ENCODE peak calls at places on chromosomes 12 and 14, in seven cellular contexts. H, Y, R, W, U, Q and A are unnamed samples.

GRCh38 chr12:59710004-59710628 is 114.3 kb downstream of the SLC16A7 start:
- DNase-seq in H (no peak), Y (no peak), R (no peak), W (no peak), U (no peak), Q (no peak), A (no peak)

GRCh38 chr14:73753043-73753886 is 39.1 kb upstream of the PNMA1 start:
- DNase-seq in H (peak), Y (no peak), R (peak), W (no peak), U (no peak), Q (peak), A (no peak)

GRCh38 chr12:22064968-22065367 is 18.9 kb downstream of the CMAS start:
- DNase-seq in H (no peak), Y (no peak), R (no peak), W (no peak), U (no peak), Q (no peak), A (no peak)

GRCh38 chr14:90543876-90544275 is 147.0 kb downstream of the CALM1 start:
- DNase-seq in H (no peak), Y (no peak), R (no peak), W (no peak), U (no peak), Q (no peak), A (no peak)

GRCh38 chr12:50110127-50110761 is 1.8 kb upstream of the COX14 start:
- DNase-seq in H (peak), Y (no peak), R (no peak), W (peak), U (peak), Q (no peak), A (no peak)

GRCh38 chr12:120290541-120291312 is 976 bp downstream of the RNU4-2 start:
- DNase-seq in H (no peak), Y (no peak), R (no peak), W (no peak), U (no peak), Q (no peak), A (no peak)

GRCh38 chr12:29783773-29784666 is at the start of gene TMTC1:
- DNase-seq in H (no peak), Y (no peak), R (peak), W (peak), U (peak), Q (peak), A (peak)

GRCh38 chr14:29529418-29529817 is 398.2 kb downstream of the PRKD1 start:
- DNase-seq in H (no peak), Y (no peak), R (no peak), W (no peak), U (no peak), Q (peak), A (peak)

GRCh38 chr14:88682495-88683114 is 110.1 kb downstream of the EML5 start:
- DNase-seq in H (no peak), Y (no peak), R (peak), W (no peak), U (no peak), Q (no peak), A (no peak)

GRCh38 chr12:16350682-16351081 is 3.2 kb downstream of the MGST1 start:
- DNase-seq in H (no peak), Y (peak), R (no peak), W (peak), U (peak), Q (peak), A (no peak)

GRCh38 chr12:59600174-59600573 is 4.3 kb downstream of the SLC16A7 start:
- DNase-seq in H (no peak), Y (no peak), R (no peak), W (no peak), U (no peak), Q (peak), A (no peak)

GRCh38 chr14:106228541-106229158 is 702.3 kb downstream of the TMEM121 start:
- DNase-seq in H (no peak), Y (no peak), R (no peak), W (no peak), U (no peak), Q (no peak), A (no peak)

GRCh38 chr12:125218952-125219351 is 153.7 kb downstream of the AACS start:
- DNase-seq in H (no peak), Y (no peak), R (no peak), W (no peak), U (no peak), Q (peak), A (no peak)

GRCh38 chr12:129911437-129912049 is 7.7 kb upstream of the TMEM132D start:
- DNase-seq in H (peak), Y (peak), R (peak), W (peak), U (no peak), Q (no peak), A (peak)

GRCh38 chr12:124680863-124681778 is 113.7 kb upstream of the NCOR2 start:
- DNase-seq in H (peak), Y (no peak), R (no peak), W (peak), U (no peak), Q (peak), A (no peak)

GRCh38 chr14:64656986-64657385 is 47.2 kb upstream of the PLEKHG3 start:
- DNase-seq in H (no peak), Y (no peak), R (no peak), W (no peak), U (no peak), Q (peak), A (no peak)

GRCh38 chr12:103855036-103855712 is 14.1 kb upstream of the NT5DC3 start:
- DNase-seq in H (no peak), Y (no peak), R (no peak), W (no peak), U (no peak), Q (peak), A (no peak)

GRCh38 chr12:106564678-106565329 is 18.0 kb upstream of the RFX4 start:
- DNase-seq in H (no peak), Y (no peak), R (no peak), W (no peak), U (no peak), Q (no peak), A (no peak)

GRCh38 chr12:88472248-88472647 is 108.0 kb downstream of the KITLG start:
- DNase-seq in H (no peak), Y (no peak), R (no peak), W (no peak), U (no peak), Q (peak), A (no peak)

GRCh38 chr14:59543873-59544272 is 32.7 kb downstream of the CCDC175 start:
- DNase-seq in H (no peak), Y (no peak), R (no peak), W (no peak), U (no peak), Q (no peak), A (no peak)

GRCh38 chr12:109696485-109697269 is 16.9 kb upstream of the FAM222A start:
- DNase-seq in H (no peak), Y (no peak), R (no peak), W (no peak), U (no peak), Q (peak), A (no peak)

GRCh38 chr12:108633534-108634224 is at the start of gene SELPLG:
- DNase-seq in H (peak), Y (no peak), R (no peak), W (peak), U (no peak), Q (no peak), A (no peak)

GRCh38 chr12:92088802-92089201 is 56.8 kb downstream of the BTG1 start:
- DNase-seq in H (no peak), Y (no peak), R (no peak), W (no peak), U (no peak), Q (no peak), A (no peak)

GRCh38 chr14:104753528-104754212 is 723 bp downstream of the SIVA1 start:
- DNase-seq in H (peak), Y (no peak), R (no peak), W (peak), U (no peak), Q (no peak), A (no peak)

GRCh38 chr12:23888396-23889068 is 60.9 kb downstream of the SOX5 start:
- DNase-seq in H (no peak), Y (no peak), R (no peak), W (no peak), U (no peak), Q (peak), A (no peak)

GRCh38 chr12:77062846-77063461 is 2.4 kb downstream of the E2F7 start:
- DNase-seq in H (peak), Y (no peak), R (no peak), W (no peak), U (no peak), Q (peak), A (no peak)

GRCh38 chr14:101065246-101065645 is 161.7 kb upstream of the RTL1 start:
- DNase-seq in H (no peak), Y (no peak), R (no peak), W (no peak), U (peak), Q (no peak), A (peak)

GRCh38 chr12:21337453-21337852 is 2.7 kb upstream of the SLCO1A2 start:
- DNase-seq in H (no peak), Y (no peak), R (no peak), W (no peak), U (no peak), Q (no peak), A (no peak)

GRCh38 chr12:18320036-18320617 is 58.8 kb downstream of the PIK3C2G start:
- DNase-seq in H (peak), Y (peak), R (peak), W (no peak), U (no peak), Q (peak), A (no peak)

GRCh38 chr12:115227137-115227615 is 543.2 kb upstream of the TBX3 start:
- DNase-seq in H (no peak), Y (peak), R (peak), W (peak), U (no peak), Q (peak), A (no peak)

GRCh38 chr14:64915025-64915424 is 770 bp downstream of the CHURC1 start:
- DNase-seq in H (no peak), Y (no peak), R (no peak), W (no peak), U (no peak), Q (no peak), A (no peak)

GRCh38 chr12:75750950-75751349 is 239.5 kb upstream of the KRR1 start:
- DNase-seq in H (no peak), Y (no peak), R (no peak), W (no peak), U (no peak), Q (peak), A (no peak)

GRCh38 chr12:108801736-108802665 is 55.4 kb downstream of the SSH1 start:
- DNase-seq in H (no peak), Y (peak), R (peak), W (no peak), U (no peak), Q (peak), A (peak)

GRCh38 chr12:46547421-46548340 is 175.1 kb upstream of the SLC38A2 start:
- DNase-seq in H (no peak), Y (no peak), R (no peak), W (no peak), U (no peak), Q (no peak), A (no peak)

GRCh38 chr12:12726543-12727093 is 9.4 kb downstream of the CDKN1B start:
- DNase-seq in H (peak), Y (no peak), R (no peak), W (no peak), U (no peak), Q (peak), A (no peak)

GRCh38 chr14:90060965-90061848 is 587 bp upstream of the KCNK13 start:
- DNase-seq in H (peak), Y (no peak), R (peak), W (peak), U (no peak), Q (no peak), A (peak)

GRCh38 chr14:78836777-78837176 is 666.6 kb downstream of the NRXN3 start:
- DNase-seq in H (peak), Y (peak), R (peak), W (no peak), U (no peak), Q (peak), A (peak)

GRCh38 chr14:103296007-103296406 is 38.0 kb upstream of the EIF5 start:
- DNase-seq in H (no peak), Y (peak), R (peak), W (no peak), U (no peak), Q (peak), A (no peak)

GRCh38 chr14:41062826-41063225 is 543.9 kb upstream of the LRFN5 start:
- DNase-seq in H (no peak), Y (peak), R (no peak), W (no peak), U (no peak), Q (no peak), A (no peak)

GRCh38 chr12:90235642-90236041 is 527.0 kb upstream of the ATP2B1 start:
- DNase-seq in H (no peak), Y (no peak), R (no peak), W (no peak), U (no peak), Q (peak), A (no peak)

DNA sequence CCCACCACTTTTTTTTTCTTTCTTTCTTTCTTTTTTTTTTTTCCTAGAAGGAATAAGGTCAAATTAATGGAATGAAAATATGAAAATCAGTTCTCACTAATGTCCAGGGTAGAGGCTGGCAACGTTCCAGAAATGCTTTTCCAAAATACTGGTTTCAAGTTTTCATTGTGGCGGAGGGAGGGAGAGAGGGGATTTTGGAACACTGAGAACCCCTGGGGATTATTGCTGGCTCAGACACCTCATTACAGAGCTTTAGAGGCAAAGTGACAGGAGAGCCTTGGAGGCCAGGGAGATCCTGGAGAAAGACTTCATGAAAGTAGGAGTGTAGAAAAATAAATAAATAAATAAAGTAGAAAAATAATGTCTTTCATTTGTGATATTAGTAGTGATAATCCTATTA is 45.4 kb downstream of the ALX1 start:
- DNase-seq in H (no peak), Y (no peak), R (no peak), W (no peak), U (no peak), Q (no peak), A (peak)
- TF ChIP-seq CTCF in H (no peak), Y (no peak), R (no peak), W (no peak), U (no peak), Q (no peak), A (no peak)

DNA sequence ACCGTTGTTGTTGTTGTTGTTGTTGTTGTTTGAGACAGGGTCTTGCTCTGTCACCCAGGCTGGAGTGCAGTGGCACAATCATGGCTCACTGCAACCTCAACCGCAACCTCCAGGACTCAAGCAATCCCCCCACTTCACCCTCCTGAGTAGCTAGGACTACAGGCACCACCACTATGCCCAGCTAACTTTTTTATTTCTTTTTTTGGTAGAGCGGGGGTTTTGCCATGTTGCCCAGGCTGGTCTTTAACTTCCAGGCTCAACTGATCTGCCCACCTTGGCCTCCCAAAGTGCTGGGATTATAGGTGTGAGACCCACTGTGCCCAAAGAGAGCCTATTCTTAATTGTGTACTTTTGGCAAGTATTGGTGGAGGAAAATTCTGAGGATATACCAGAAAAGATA is 25.7 kb downstream of the MOK start:
- DNase-seq in H (no peak), Y (no peak), R (no peak), W (no peak), U (no peak), Q (no peak), A (no peak)
- TF ChIP-seq CTCF in H (no peak), Y (no peak), R (no peak), W (no peak), U (no peak), Q (no peak), A (no peak)

DNA sequence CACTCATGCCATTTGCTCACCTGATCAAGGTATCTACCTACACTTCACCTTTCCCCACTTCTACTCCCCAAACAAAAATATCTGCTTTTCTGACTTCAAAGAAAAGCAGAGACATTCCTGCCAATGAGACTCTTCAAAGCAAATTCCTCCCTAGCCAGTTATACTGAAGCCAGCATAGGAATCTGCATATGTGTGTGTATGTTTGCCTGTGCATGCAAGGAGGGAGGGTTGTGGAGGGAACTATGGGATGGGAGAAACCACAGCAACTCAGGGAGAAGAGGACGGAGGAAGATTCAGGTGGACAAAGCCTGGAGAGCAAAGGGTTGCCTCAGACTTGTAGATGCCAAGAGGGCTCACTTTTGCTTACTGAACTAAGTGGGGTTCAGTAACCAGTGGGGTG is 26.4 kb upstream of the VDR start:
- DNase-seq in H (no peak), Y (no peak), R (no peak), W (no peak), U (no peak), Q (no peak), A (no peak)
- TF ChIP-seq CTCF in H (no peak), Y (no peak), R (no peak), W (no peak), U (no peak), Q (no peak), A (no peak)

DNA sequence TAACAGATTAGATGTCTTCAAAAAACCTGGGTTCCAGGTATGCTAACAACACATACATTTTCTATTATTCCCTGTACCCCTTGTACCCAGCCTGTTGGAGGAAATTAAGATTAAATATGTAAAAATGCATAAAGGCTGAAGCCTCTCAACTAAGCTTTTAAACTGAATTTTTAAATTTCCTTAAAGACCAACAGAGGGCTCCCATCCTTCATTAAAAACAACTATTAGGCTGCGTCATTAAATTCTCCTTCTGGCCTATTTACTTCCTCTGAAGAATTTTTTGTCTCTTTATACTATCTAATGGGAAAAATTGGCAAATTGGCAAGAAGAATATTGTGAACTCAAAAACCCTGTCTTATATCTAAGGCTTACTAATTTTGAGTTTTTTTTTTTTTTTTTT is 21.8 kb downstream of the SENP1 start:
- DNase-seq in H (no peak), Y (no peak), R (no peak), W (no peak), U (no peak), Q (peak), A (no peak)
- TF ChIP-seq CTCF in H (no peak), Y (no peak), R (peak), W (peak), U (no peak), Q (peak), A (no peak)

GRCh38 chr12:57759360-57759980 is 4.6 kb downstream of the MARCHF9 start:
- DNase-seq in H (peak), Y (no peak), R (peak), W (no peak), U (no peak), Q (no peak), A (no peak)
- TF ChIP-seq CTCF in H (peak), Y (peak), R (peak), W (peak), U (no peak), Q (peak), A (no peak)

GRCh38 chr12:74415633-74416032 is 122.0 kb upstream of the ATXN7L3B start:
- DNase-seq in H (peak), Y (no peak), R (peak), W (no peak), U (no peak), Q (peak), A (no peak)
- TF ChIP-seq CTCF in H (peak), Y (peak), R (peak), W (peak), U (no peak), Q (peak), A (peak)

GRCh38 chr12:73185403-73185802 is 913.2 kb downstream of the TRHDE start:
- DNase-seq in H (no peak), Y (no peak), R (no peak), W (no peak), U (no peak), Q (no peak), A (no peak)
- TF ChIP-seq CTCF in H (no peak), Y (no peak), R (no peak), W (no peak), U (no peak), Q (no peak), A (no peak)